ENCODE peak calls at places on chromosome 14, in five cellular contexts. R, O, V, M and C are unnamed samples.

GRCh38 chr14:80955434-80955939 is at the start of gene TSHR:
- DNase-seq in M (no peak), R (peak; percentile 17), O (peak; percentile 48), V (no peak), C (no peak)

GRCh38 chr14:71497645-71498086 is 434.6 kb upstream of the RGS6 start:
- DNase-seq in O (no peak), V (no peak), M (peak; percentile 47), R (no peak), C (peak; percentile 46)

GRCh38 chr14:55129428-55130193 is 559 bp downstream of the LGALS3 start:
- DNase-seq in V (peak; percentile 57), O (peak; percentile 81), R (peak; percentile 45), M (peak; percentile 59), C (peak; percentile 66)

GRCh38 chr14:87252103-87252502 is 740.9 kb downstream of the GALC start:
- DNase-seq in M (no peak), R (no peak), O (no peak), V (no peak), C (no peak)

GRCh38 chr14:50082308-50082742 is 34.0 kb downstream of the VCPKMT start:
- DNase-seq in O (no peak), V (no peak), M (no peak), R (peak; percentile 65), C (no peak)

GRCh38 chr14:33799705-33800269 is 151.1 kb downstream of the EGLN3 start:
- DNase-seq in V (no peak), R (no peak), O (peak; percentile 45), M (no peak), C (no peak)

GRCh38 chr14:95265106-95266094 is 54.3 kb downstream of the CLMN start:
- DNase-seq in V (peak; percentile 52), M (peak; percentile 76), O (no peak), R (no peak), C (peak; percentile 100)

GRCh38 chr14:67239582-67239981 is 1.7 kb upstream of the PALS1 start:
- DNase-seq in O (no peak), M (no peak), V (no peak), R (no peak), C (no peak)

GRCh38 chr14:95522556-95522955 is 6.1 kb upstream of the SYNE3 start:
- DNase-seq in M (no peak), V (no peak), O (no peak), R (no peak), C (no peak)

GRCh38 chr14:38405851-38406630 is 150.1 kb upstream of the CLEC14A start:
- DNase-seq in O (no peak), M (peak; percentile 71), V (no peak), R (no peak), C (no peak)

GRCh38 chr14:68225321-68225720 is 405.7 kb downstream of the RAD51B start:
- DNase-seq in R (no peak), O (no peak), V (no peak), M (no peak), C (no peak)

GRCh38 chr14:71855399-71856036 is 76.7 kb upstream of the RGS6 start:
- DNase-seq in V (peak; percentile 58), M (peak; percentile 70), O (peak; percentile 76), R (peak; percentile 46), C (peak; percentile 46)

GRCh38 chr14:26595922-26596721 is 1.7 kb downstream of the NOVA1 start:
- DNase-seq in O (no peak), V (no peak), M (peak; percentile 41), R (no peak), C (no peak)

GRCh38 chr14:22489957-22490950 is 98.8 kb downstream of the DAD1 start:
- DNase-seq in O (no peak), V (no peak), R (no peak), M (no peak), C (no peak)

GRCh38 chr14:22487401-22487800 is 101.6 kb downstream of the DAD1 start:
- DNase-seq in O (no peak), M (no peak), V (no peak), R (no peak), C (no peak)

GRCh38 chr14:22488522-22489246 is 100.3 kb downstream of the DAD1 start:
- DNase-seq in O (no peak), R (no peak), V (no peak), M (no peak), C (no peak)

GRCh38 chr14:22489247-22489551 is 99.8 kb downstream of the DAD1 start:
- DNase-seq in M (no peak), R (no peak), V (no peak), O (no peak), C (no peak)

DNA sequence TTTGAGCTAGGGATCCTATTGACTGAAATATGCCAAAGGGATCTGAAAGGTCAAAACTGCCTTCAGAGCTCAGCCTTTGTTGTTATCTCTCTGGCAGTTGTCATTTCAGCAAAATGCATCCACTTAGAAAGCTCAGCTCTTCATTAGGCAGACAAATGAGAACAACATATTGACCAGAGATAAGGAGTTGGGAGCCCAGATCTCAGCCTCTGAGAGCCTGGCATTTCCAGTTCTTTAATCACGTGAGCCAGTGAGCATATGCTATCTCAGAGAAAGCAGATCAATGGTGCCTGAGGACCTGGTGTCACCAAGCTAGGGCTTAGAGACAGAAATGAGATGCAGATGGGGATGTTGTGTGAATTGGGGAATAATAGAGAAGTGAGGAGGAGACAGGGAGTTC is 101.1 kb downstream of the DAD1 start:
- DNase-seq in O (no peak), V (no peak), R (no peak), M (no peak), C (no peak)
- H3K4me1 ChIP-seq in O (no peaks in the 10 kb centered on the region), V (no peaks in the 10 kb centered on the region), R (no peaks in the 10 kb centered on the region), M (no peaks in the 10 kb centered on the region), C (no peaks in the 10 kb centered on the region)

GRCh38 chr14:61701946-61702345 is 6.6 kb downstream of the HIF1A start:
- DNase-seq in V (no peak), O (no peak), R (no peak), M (no peak), C (no peak)

GRCh38 chr14:61703342-61704129 is 8.2 kb downstream of the HIF1A start:
- DNase-seq in O (no peak), V (no peak), M (no peak), R (no peak), C (no peak)

GRCh38 chr14:61705017-61705416 is 9.7 kb downstream of the HIF1A start:
- DNase-seq in M (no peak), R (no peak), O (no peak), V (no peak), C (no peak)

GRCh38 chr14:61706096-61706690 is 10.9 kb downstream of the HIF1A start:
- DNase-seq in V (no peak), M (no peak), O (no peak), R (no peak), C (no peak)

GRCh38 chr14:61704554-61704953 is 9.2 kb downstream of the HIF1A start:
- DNase-seq in R (no peak), V (no peak), O (no peak), M (no peak), C (no peak)
- H3K4me1 ChIP-seq in R (peaks cover 46% of the 10 kb centered on the region), V (peaks cover 70% of the 10 kb centered on the region), O (peaks cover 42% of the 10 kb centered on the region), M (peaks cover 4% of the 10 kb centered on the region), C (peaks cover 15% of the 10 kb centered on the region)

DNA sequence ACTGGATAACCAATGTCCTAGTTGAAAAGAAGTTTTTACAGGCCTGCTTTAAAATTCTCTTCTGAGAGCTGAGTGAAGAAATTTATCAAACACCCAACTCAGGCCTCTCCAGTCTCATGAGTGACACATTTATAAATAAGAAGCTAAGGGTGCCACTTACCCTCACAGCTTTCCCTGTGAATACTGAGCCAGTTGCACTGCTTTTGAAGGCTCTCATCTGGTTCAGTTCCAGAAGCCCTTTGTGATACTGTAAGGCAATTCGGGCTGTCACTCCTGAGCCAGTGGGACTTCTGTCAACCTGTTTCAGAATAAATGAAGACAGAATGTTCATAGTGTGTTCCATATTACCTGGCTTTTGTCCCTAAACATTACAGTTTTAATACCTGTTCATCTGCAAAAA is 8.5 kb downstream of the L3HYPDH start:
- DNase-seq in M (no peak), V (no peak), O (no peak), R (no peak), C (no peak)
- H3K4me1 ChIP-seq in M (peaks cover 6% of the 10 kb centered on the region), V (peaks cover 11% of the 10 kb centered on the region), O (peaks cover 2% of the 10 kb centered on the region), R (peaks cover 6% of the 10 kb centered on the region), C (no peaks in the 10 kb centered on the region)

GRCh38 chr14:61451891-61452400 is 130.6 kb downstream of the PRKCH start:
- DNase-seq in R (no peak), O (no peak), M (no peak), V (no peak), C (no peak)
- H3K4me1 ChIP-seq in R (peaks cover 99% of the 10 kb centered on the region), O (peaks cover 4% of the 10 kb centered on the region), M (no peaks in the 10 kb centered on the region), V (no peaks in the 10 kb centered on the region), C (no peaks in the 10 kb centered on the region)

GRCh38 chr14:97978336-97978735 is 1181.2 kb downstream of the VRK1 start:
- DNase-seq in R (peak; percentile 80), V (peak; percentile 7), O (peak; percentile 77), M (peak; percentile 11), C (peak; percentile 77)
- H3K4me1 ChIP-seq in R (peaks cover 37% of the 10 kb centered on the region), V (no peaks in the 10 kb centered on the region), O (peaks cover 12% of the 10 kb centered on the region), M (no peaks in the 10 kb centered on the region), C (no peaks in the 10 kb centered on the region)

DNA sequence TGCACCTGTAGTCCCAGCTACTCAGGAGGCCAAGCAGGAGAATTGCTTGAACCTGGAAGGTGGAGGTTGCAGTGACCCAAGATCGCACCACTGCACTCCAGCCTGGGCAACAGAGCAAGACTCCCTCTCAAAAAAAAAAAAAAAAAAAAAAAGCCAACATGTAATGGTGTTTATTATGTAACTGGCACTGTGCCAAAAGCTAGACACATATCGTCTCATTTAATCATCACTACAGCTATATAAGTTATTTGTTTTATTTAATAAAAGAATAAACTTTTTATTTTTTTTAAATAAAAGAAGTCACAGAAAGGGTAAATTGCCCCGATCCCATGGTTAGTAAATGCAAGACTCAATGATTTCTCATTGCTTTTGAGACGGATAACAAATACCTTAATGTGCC is 76.9 kb downstream of the PTCSC3 start:
- DNase-seq in V (no peak), R (no peak), M (no peak), O (no peak), C (no peak)
- H3K4me1 ChIP-seq in V (no peaks in the 10 kb centered on the region), R (no peaks in the 10 kb centered on the region), M (no peaks in the 10 kb centered on the region), O (peaks cover 6% of the 10 kb centered on the region), C (peaks cover 14% of the 10 kb centered on the region)

DNA sequence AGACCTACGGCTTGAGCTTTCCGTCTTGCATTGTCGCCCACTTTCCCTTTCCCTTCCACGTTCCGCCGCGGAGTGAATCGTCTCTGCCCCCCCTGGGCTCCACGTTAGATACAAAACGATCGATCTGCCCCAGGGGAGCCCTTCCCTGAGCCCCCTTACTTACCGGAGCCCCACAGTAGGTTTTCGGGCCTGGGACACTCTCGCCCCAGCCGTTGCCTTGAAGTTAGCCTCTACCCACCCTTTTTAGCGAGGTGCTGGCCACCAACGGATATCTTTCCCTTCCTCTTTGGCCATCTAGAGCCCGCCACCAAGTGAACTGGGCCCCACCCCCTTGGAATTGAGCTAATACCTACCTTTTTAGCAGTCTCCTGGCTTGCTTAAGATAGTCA is 583 bp downstream of the RBM25 start:
- DNase-seq in V (peak; percentile 41), R (no peak), M (peak; percentile 29), O (peak; percentile 50), C (peak; percentile 8)
- H3K4me1 ChIP-seq in V (peaks cover 21% of the 10 kb centered on the region), R (peaks cover 49% of the 10 kb centered on the region), M (no peaks in the 10 kb centered on the region), O (peaks cover 53% of the 10 kb centered on the region), C (no peaks in the 10 kb centered on the region)

GRCh38 chr14:105365681-105366080 is 32.7 kb upstream of the TEX22 start:
- DNase-seq in O (peak; percentile 29), R (no peak), M (no peak), V (no peak), C (no peak)

GRCh38 chr14:105366386-105367074 is 31.8 kb upstream of the TEX22 start:
- DNase-seq in M (no peak), V (no peak), R (no peak), O (no peak), C (no peak)

GRCh38 chr14:105368032-105368417 is 30.3 kb upstream of the TEX22 start:
- DNase-seq in M (no peak), R (no peak), V (no peak), O (no peak), C (no peak)

GRCh38 chr14:105368426-105368825 is 29.9 kb upstream of the TEX22 start:
- DNase-seq in M (no peak), V (no peak), R (no peak), O (no peak), C (no peak)

GRCh38 chr14:105367116-105368031 is 31.0 kb upstream of the TEX22 start:
- DNase-seq in O (no peak), R (no peak), V (no peak), M (no peak), C (no peak)
- H3K4me1 ChIP-seq in O (peaks cover 7% of the 10 kb centered on the region), R (peaks cover 17% of the 10 kb centered on the region), V (no peaks in the 10 kb centered on the region), M (peaks cover 2% of the 10 kb centered on the region), C (no peaks in the 10 kb centered on the region)